ENCODE peak calls at places on chromosomes 16 and 17, in five cellular contexts. Y, G, Q, M and Z are unnamed samples.

GRCh38 chr16:77330332-77331043 is 104.3 kb downstream of the ADAMTS18 start:
- DNase-seq in Y (no peak), G (no peak), Q (no peak), M (no peak), Z (no peak)

GRCh38 chr17:82230627-82231311 is 1.9 kb downstream of the SLC16A3 start:
- DNase-seq in Y (peak), G (peak), Q (peak), M (no peak), Z (peak)

GRCh38 chr16:50282010-50282538 is 15.7 kb downstream of the ADCY7 start:
- DNase-seq in Y (peak), G (no peak), Q (peak), M (no peak), Z (peak)

GRCh38 chr16:57123969-57124674 is 31.7 kb downstream of the CPNE2 start:
- DNase-seq in Y (no peak), G (no peak), Q (no peak), M (no peak), Z (no peak)

GRCh38 chr17:70588003-70588402 is 418.7 kb downstream of the KCNJ2 start:
- DNase-seq in Y (no peak), G (no peak), Q (no peak), M (no peak), Z (peak)

GRCh38 chr16:86924537-86924936 is 346.2 kb downstream of the FOXL1 start:
- DNase-seq in Y (no peak), G (peak), Q (no peak), M (no peak), Z (no peak)

GRCh38 chr17:58303981-58304734 is 23.4 kb upstream of the MPO start:
- DNase-seq in Y (peak), G (no peak), Q (peak), M (no peak), Z (peak)

GRCh38 chr17:72560303-72561247 is 439.8 kb downstream of the SOX9 start:
- DNase-seq in Y (peak), G (peak), Q (no peak), M (no peak), Z (peak)

GRCh38 chr16:20023190-20023589 is 50.5 kb downstream of the GPR139 start:
- DNase-seq in Y (no peak), G (no peak), Q (no peak), M (no peak), Z (peak)

GRCh38 chr17:41784207-41784744 is 2.2 kb downstream of the JUP start:
- DNase-seq in Y (no peak), G (no peak), Q (peak), M (no peak), Z (peak)